ENCODE peak calls at places on chromosomes 16 and 17, in four cellular contexts. Z is ELF-1; R is activated effector memory CD4-positive, alpha-beta T cell treated with anti-CD3 and anti-CD28 coated beads, Interleukin-2, amount 50 U/mL, for 16 hours; F is AG09309. W is an unnamed sample.

GRCh38 chr17:79355186-79355585 is 255.7 kb downstream of the RBFOX3 start:
- DNase-seq in R (no peak), F (no peak), Z (no peak), W (no peak)

GRCh38 chr17:19904412-19904811 is 36.7 kb upstream of the ULK2 start:
- DNase-seq in Z (no peak), F (no peak), R (no peak), W (no peak)

GRCh38 chr17:49944451-49944850 is 24.5 kb upstream of the DLX4 start:
- DNase-seq in F (no peak), Z (peak), R (no peak), W (no peak)

GRCh38 chr16:53631236-53631635 is 72.4 kb downstream of the RPGRIP1L start:
- DNase-seq in R (no peak), F (no peak), Z (no peak), W (no peak)

GRCh38 chr16:7372095-7372494 is 39.5 kb downstream of the RBFOX1 start:
- DNase-seq in Z (no peak), R (no peak), F (no peak), W (no peak)

GRCh38 chr17:80063815-80064585 is 27.6 kb downstream of the CCDC40 start:
- DNase-seq in Z (peak), F (no peak), R (no peak), W (no peak)

GRCh38 chr17:73429440-73430164 is 117.8 kb upstream of the CDC42EP4 start:
- DNase-seq in R (peak), F (peak), Z (peak), W (peak)

GRCh38 chr16:73204359-73205152 is 156.6 kb upstream of the ZFHX3 start:
- DNase-seq in Z (no peak), F (no peak), R (no peak), W (no peak)

GRCh38 chr17:82050761-82051641 is 610 bp downstream of the RFNG start:
- DNase-seq in R (no peak), Z (no peak), F (no peak), W (peak)

GRCh38 chr17:38970128-38970527 is 2.9 kb upstream of the FBXO47 start:
- DNase-seq in R (no peak), F (no peak), Z (no peak), W (no peak)

GRCh38 chr16:4160663-4161436 is 44.6 kb upstream of the ADCY9 start:
- DNase-seq in F (no peak), Z (no peak), R (no peak), W (no peak)

GRCh38 chr16:22054847-22055590 is 37.3 kb upstream of the VWA3A start:
- DNase-seq in Z (no peak), F (no peak), R (no peak), W (no peak)

GRCh38 chr17:20908373-20909273 is 134.2 kb downstream of the USP22 start:
- DNase-seq in F (peak), Z (peak), R (peak), W (peak)

GRCh38 chr16:35735403-35736251 is 2276.2 kb downstream of the TP53TG3F start:
- DNase-seq in F (no peak), Z (no peak), R (no peak), W (no peak)

GRCh38 chr16:24146523-24146922 is 109.6 kb upstream of the CACNG3 start:
- DNase-seq in R (no peak), F (no peak), Z (no peak), W (no peak)

GRCh38 chr16:7217797-7218196 is 114.8 kb upstream of the RBFOX1 start:
- DNase-seq in R (no peak), Z (no peak), F (no peak), W (no peak)

GRCh38 chr16:49846800-49847199 is 9.1 kb downstream of the ZNF423 start:
- DNase-seq in Z (no peak), R (no peak), F (no peak), W (no peak)

GRCh38 chr17:34076743-34077631 is 178.1 kb upstream of the CCL2 start:
- DNase-seq in R (no peak), F (no peak), Z (no peak), W (no peak)

GRCh38 chr16:20833081-20833480 is 26.8 kb downstream of the REXO5 start:
- DNase-seq in F (no peak), Z (no peak), R (no peak), W (no peak)

GRCh38 chr17:63479495-63480184 is 2.8 kb downstream of the ACE start:
- DNase-seq in R (no peak), Z (no peak), F (no peak), W (peak)

GRCh38 chr17:68800731-68801130 is 154.5 kb downstream of the ABCA8 start:
- DNase-seq in R (no peak), Z (no peak), F (no peak), W (no peak)

GRCh38 chr17:5127910-5128309 is 12.1 kb downstream of the USP6 start:
- DNase-seq in Z (no peak), R (no peak), F (no peak), W (no peak)

GRCh38 chr17:41392278-41392677 is 5.1 kb downstream of the KRT31 start:
- DNase-seq in F (no peak), Z (no peak), R (no peak), W (no peak)

W was measured in spleen.